ENCODE peak calls at places on chromosomes 4 and X, in seven cellular contexts. F, B, L, G, H, R and W are unnamed samples.

GRCh38 chr4:13635281-13635799 is 7.8 kb upstream of the BOD1L1 start:
- DNase-seq in F (peak; percentile 58), B (no peak), L (no peak), G (no peak), H (no peak), R (no peak), W (no peak)

GRCh38 chrX:153944140-153944799 is at the start of gene RENBP:
- DNase-seq in F (no peak), B (no peak), L (no peak), G (peak; percentile 79), H (no peak), R (no peak), W (no peak)

GRCh38 chrX:24298191-24298590 is 15.7 kb downstream of the SUPT20HL2 start:
- DNase-seq in F (no peak), B (no peak), L (no peak), G (no peak), H (no peak), R (no peak), W (no peak)

GRCh38 chr4:186485621-186486062 is 69.7 kb downstream of the MTNR1A start:
- DNase-seq in F (peak; percentile 29), B (no peak), L (no peak), G (peak; percentile 48), H (peak; percentile 53), R (no peak), W (peak; percentile 5)

GRCh38 chr4:1010522-1011021 is 854 bp upstream of the FGFRL1 start:
- DNase-seq in F (peak; percentile 93), B (peak; percentile 24), L (peak; percentile 14), G (peak; percentile 87), H (peak; percentile 67), R (peak; percentile 73), W (no peak)

GRCh38 chrX:34053931-34054330 is 78.2 kb downstream of the FAM47A start:
- DNase-seq in F (no peak), B (no peak), L (no peak), G (no peak), H (no peak), R (no peak), W (no peak)

GRCh38 chr4:80221161-80221560 is 23.9 kb downstream of the PRDM8 start:
- DNase-seq in F (peak; percentile 61), B (no peak), L (no peak), G (no peak), H (no peak), R (no peak), W (no peak)

GRCh38 chr4:169716677-169717076 is 41.1 kb downstream of the HPF1 start:
- DNase-seq in F (no peak), B (no peak), L (no peak), G (no peak), H (no peak), R (no peak), W (no peak)

GRCh38 chr4:186221624-186222023 is 5.7 kb upstream of the KLKB1 start:
- DNase-seq in F (no peak), B (no peak), L (no peak), G (no peak), H (no peak), R (no peak), W (no peak)

GRCh38 chrX:51814066-51814465 is 70.8 kb downstream of the GSPT2 start:
- DNase-seq in F (no peak), B (no peak), L (no peak), G (no peak), H (no peak), R (no peak), W (no peak)

GRCh38 chrX:30513284-30513683 is 64.3 kb downstream of the TASL start:
- DNase-seq in F (no peak), B (no peak), L (no peak), G (no peak), H (no peak), R (no peak), W (no peak)

GRCh38 chrX:52923781-52924241 is 26.7 kb downstream of the FAM156B start:
- DNase-seq in F (peak; percentile 38), B (no peak), L (no peak), G (peak; percentile 55), H (peak; percentile 43), R (no peak), W (no peak)

GRCh38 chr4:170386511-170386910 is 296.8 kb upstream of the AADAT start:
- DNase-seq in F (no peak), B (no peak), L (no peak), G (no peak), H (no peak), R (no peak), W (no peak)

GRCh38 chr4:166279261-166279660 is 406.2 kb downstream of the TLL1 start:
- DNase-seq in F (no peak), B (no peak), L (no peak), G (no peak), H (no peak), R (no peak), W (no peak)

GRCh38 chr4:182770259-182770968 is 146.8 kb downstream of the DCTD start:
- DNase-seq in F (no peak), B (no peak), L (no peak), G (no peak), H (no peak), R (no peak), W (no peak)

GRCh38 chr4:146124023-146124680 is 51.4 kb upstream of the LSM6 start:
- DNase-seq in F (peak; percentile 10), B (no peak), L (no peak), G (no peak), H (no peak), R (no peak), W (no peak)

GRCh38 chr4:16967722-16968121 is 69.3 kb upstream of the LDB2 start:
- DNase-seq in F (peak; percentile 61), B (peak; percentile 1), L (no peak), G (peak; percentile 66), H (peak; percentile 8), R (no peak), W (no peak)

GRCh38 chr4:176538217-176538925 is 218.6 kb downstream of the SPCS3 start:
- DNase-seq in F (peak; percentile 90), B (no peak), L (peak; percentile 78), G (no peak), H (no peak), R (no peak), W (peak; percentile 64)

DNA sequence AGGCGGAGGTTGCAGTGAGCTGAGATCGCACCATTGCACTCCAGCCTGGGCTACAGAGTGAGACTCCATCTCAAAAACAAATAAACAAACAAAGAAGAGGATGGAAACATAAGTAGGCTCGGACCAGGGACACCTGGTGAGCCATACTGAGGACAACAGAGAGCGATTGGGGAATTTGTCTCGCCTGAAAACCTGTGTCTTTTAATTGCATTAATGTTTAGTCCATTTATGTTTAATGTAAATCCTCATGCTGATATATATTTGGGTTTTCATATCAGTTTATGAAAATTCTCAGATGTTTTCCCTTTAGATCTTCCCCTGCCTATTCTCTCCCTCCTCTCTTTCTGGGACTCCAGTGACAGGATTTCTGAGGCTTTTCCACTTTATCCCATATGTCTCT is 84.6 kb downstream of the EVC start:
- DNase-seq in F (no peak), B (no peak), L (no peak), G (no peak), H (no peak), R (no peak), W (no peak)
- H3K4me3 ChIP-seq in F (no peak overlapping the region), B (no peak overlapping the region), L (no peak overlapping the region), G (no peak overlapping the region), H (no peak overlapping the region), R (no peak overlapping the region), W (no peak overlapping the region)

GRCh38 chrX:147877726-147878125 is 34.0 kb upstream of the FMR1 start:
- DNase-seq in F (no peak), B (no peak), L (no peak), G (no peak), H (no peak), R (no peak), W (no peak)
- H3K4me3 ChIP-seq in F (no peak overlapping the region), B (no peak overlapping the region), L (no peak overlapping the region), G (no peak overlapping the region), H (no peak overlapping the region), R (no peak overlapping the region), W (no peak overlapping the region)

DNA sequence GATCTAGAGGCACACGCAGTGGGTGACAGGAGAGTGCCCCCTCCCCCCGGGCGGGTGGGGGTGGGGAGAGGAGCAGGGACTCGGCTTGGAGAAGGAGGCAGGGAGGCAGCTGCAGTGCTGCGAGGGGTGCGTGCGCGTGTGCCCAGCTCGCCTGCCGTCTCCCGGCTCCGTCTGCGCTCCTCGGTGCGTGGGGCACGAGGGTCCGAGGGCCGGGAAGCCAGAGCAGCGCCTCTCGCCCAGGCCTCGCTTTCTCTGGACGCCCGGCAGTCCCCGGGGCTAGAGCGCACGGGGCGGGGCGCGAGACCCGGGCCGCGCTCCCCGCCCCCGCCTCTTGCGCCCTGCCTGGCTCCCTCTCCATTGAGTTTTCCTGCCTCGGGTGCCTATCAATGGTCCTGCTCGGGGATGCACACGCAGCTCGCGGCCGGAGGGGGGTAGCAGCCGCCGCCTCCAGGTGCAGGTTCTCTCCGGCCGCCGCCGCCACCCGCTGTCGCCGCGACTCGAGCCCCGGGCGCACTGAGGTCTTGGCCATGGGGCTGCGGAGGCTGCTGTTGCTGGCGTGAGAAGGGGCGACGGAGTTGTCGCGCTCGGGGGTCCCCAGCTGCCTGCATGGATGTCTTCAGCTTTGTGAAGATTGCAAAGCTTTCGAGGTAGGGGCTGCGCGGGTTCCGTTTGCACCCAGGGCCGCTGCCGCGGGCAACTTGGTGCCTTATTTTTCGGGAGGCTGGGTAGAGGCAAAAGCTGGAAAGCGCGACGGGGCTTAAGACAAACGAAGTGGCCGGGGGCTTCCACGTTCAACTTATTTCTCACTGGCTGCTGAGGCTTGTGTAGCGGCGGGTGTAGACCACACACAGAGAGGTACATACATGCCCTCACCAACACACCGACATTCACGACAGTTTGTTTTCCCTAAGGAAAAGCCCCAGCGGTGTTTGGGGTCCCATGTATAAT is at the start of gene FRMPD4:
- DNase-seq in F (peak; percentile 39), B (no peak), L (no peak), G (no peak), H (peak; percentile 12), R (no peak), W (no peak)
- H3K4me3 ChIP-seq in F (peak within 1 kb of the TSS; percentile 60), B (no peak within 1 kb of the TSS), L (peak within 1 kb of the TSS; percentile 41), G (no peak within 1 kb of the TSS), H (no peak within 1 kb of the TSS), R (peak within 1 kb of the TSS; percentile 44), W (peak within 1 kb of the TSS; percentile 9)

GRCh38 chr4:76301775-76302162 is 4.8 kb upstream of the STBD1 start:
- DNase-seq in F (no peak), B (no peak), L (no peak), G (no peak), H (no peak), R (no peak), W (no peak)

GRCh38 chr4:76300012-76300411 is 6.5 kb upstream of the STBD1 start:
- DNase-seq in F (no peak), B (no peak), L (no peak), G (no peak), H (no peak), R (no peak), W (no peak)

GRCh38 chr4:76298227-76298626 is 8.3 kb upstream of the STBD1 start:
- DNase-seq in F (no peak), B (no peak), L (no peak), G (no peak), H (no peak), R (no peak), W (no peak)

GRCh38 chr4:76302856-76303438 is 3.6 kb upstream of the STBD1 start:
- DNase-seq in F (no peak), B (no peak), L (no peak), G (no peak), H (no peak), R (no peak), W (no peak)

GRCh38 chr4:76301068-76301774 is 5.3 kb upstream of the STBD1 start:
- DNase-seq in F (peak; percentile 65), B (no peak), L (peak; percentile 54), G (no peak), H (peak; percentile 55), R (no peak), W (peak; percentile 50)
- H3K4me3 ChIP-seq in F (no peak overlapping the region), B (no peak overlapping the region), L (no peak overlapping the region), G (no peak overlapping the region), H (no peak overlapping the region), R (no peak overlapping the region), W (no peak overlapping the region)

GRCh38 chrX:50812995-50813842 is 775 bp downstream of the SHROOM4 start:
- DNase-seq in F (peak; percentile 59), B (no peak), L (no peak), G (peak; percentile 57), H (peak; percentile 49), R (no peak), W (no peak)
- H3K4me3 ChIP-seq in F (peak overlapping the region; percentile 69), B (peak overlapping the region; percentile 41), L (peak overlapping the region; percentile 65), G (peak overlapping the region; percentile 34), H (no peak overlapping the region), R (peak overlapping the region; percentile 72), W (peak overlapping the region; percentile 25)